ENCODE peak calls at places on chromosomes 7 and 10, in seven cellular contexts. R, H, C, E, K, F and V are unnamed samples.

GRCh38 chr7:37942934-37943610 is 22.6 kb downstream of the EPDR1 start:
- DNase-seq in R (peak), H (peak), C (no peak), E (peak), K (no peak), F (no peak), V (peak)

GRCh38 chr10:110273474-110273873 is 31.2 kb downstream of the SMNDC1 start:
- DNase-seq in R (peak), H (peak), C (peak), E (no peak), K (peak), F (peak), V (peak)

GRCh38 chr10:103481974-103482531 is 3.0 kb upstream of the CALHM3 start:
- DNase-seq in R (no peak), H (no peak), C (peak), E (peak), K (peak), F (peak), V (no peak)

GRCh38 chr7:15306286-15306685 is 255.5 kb downstream of the AGMO start:
- DNase-seq in R (no peak), H (no peak), C (no peak), E (no peak), K (no peak), F (no peak), V (no peak)

GRCh38 chr7:131554880-131555516 is 1.4 kb downstream of the PODXL start:
- DNase-seq in R (no peak), H (no peak), C (no peak), E (no peak), K (no peak), F (no peak), V (no peak)

GRCh38 chr7:17109017-17109416 is 189.4 kb upstream of the AHR start:
- DNase-seq in R (no peak), H (no peak), C (peak), E (no peak), K (no peak), F (peak), V (no peak)

GRCh38 chr7:65390588-65390987 is 16.9 kb downstream of the ZNF92 start:
- DNase-seq in R (no peak), H (no peak), C (no peak), E (no peak), K (no peak), F (peak), V (no peak)

GRCh38 chr10:124324451-124324850 is 94.3 kb downstream of the OAT start:
- DNase-seq in R (no peak), H (no peak), C (no peak), E (no peak), K (no peak), F (no peak), V (no peak)

GRCh38 chr7:50206521-50207250 is 97.8 kb upstream of the IKZF1 start:
- DNase-seq in R (peak), H (no peak), C (no peak), E (no peak), K (no peak), F (no peak), V (peak)

GRCh38 chr7:28068811-28069216 is 111.8 kb downstream of the JAZF1 start:
- DNase-seq in R (no peak), H (no peak), C (no peak), E (peak), K (no peak), F (peak), V (no peak)

GRCh38 chr10:326894-327635 is 191.8 kb downstream of the ZMYND11 start:
- DNase-seq in R (no peak), H (no peak), C (no peak), E (no peak), K (no peak), F (no peak), V (no peak)

GRCh38 chr7:29435167-29435566 is 128.5 kb upstream of the PRR15 start:
- DNase-seq in R (no peak), H (no peak), C (no peak), E (no peak), K (no peak), F (no peak), V (no peak)

GRCh38 chr10:121290674-121291073 is 307.6 kb downstream of the FGFR2 start:
- DNase-seq in R (no peak), H (no peak), C (no peak), E (no peak), K (no peak), F (no peak), V (no peak)

GRCh38 chr10:62323751-62324150 is 50.4 kb upstream of the ZNF365 start:
- DNase-seq in R (no peak), H (no peak), C (no peak), E (no peak), K (no peak), F (peak), V (no peak)

GRCh38 chr10:15333909-15334649 is 37.0 kb downstream of the FAM171A1 start:
- DNase-seq in R (no peak), H (no peak), C (peak), E (no peak), K (no peak), F (peak), V (no peak)

GRCh38 chr10:51510231-51510630 is 189.2 kb downstream of the CSTF2T start:
- DNase-seq in R (no peak), H (no peak), C (no peak), E (no peak), K (no peak), F (no peak), V (no peak)

GRCh38 chr7:76054129-76055120 is 6.5 kb downstream of the MDH2 start:
- DNase-seq in R (no peak), H (peak), C (peak), E (no peak), K (peak), F (peak), V (no peak)

GRCh38 chr7:34220501-34220900 is 315.2 kb downstream of the BMPER start:
- DNase-seq in R (no peak), H (no peak), C (no peak), E (no peak), K (no peak), F (no peak), V (no peak)

GRCh38 chr10:28587970-28588290 is 55.0 kb downstream of the WAC start:
- DNase-seq in R (no peak), H (no peak), C (peak), E (no peak), K (peak), F (peak), V (no peak)

GRCh38 chr7:102450242-102450641 is 14.4 kb downstream of the ALKBH4 start:
- DNase-seq in R (no peak), H (no peak), C (no peak), E (no peak), K (no peak), F (no peak), V (no peak)

GRCh38 chr7:74027683-74028320 is at the start of gene ELN:
- DNase-seq in R (peak), H (peak), C (no peak), E (no peak), K (peak), F (no peak), V (peak)

GRCh38 chr10:103748020-103748419 is 107.4 kb downstream of the SH3PXD2A start:
- DNase-seq in R (no peak), H (no peak), C (no peak), E (no peak), K (no peak), F (no peak), V (no peak)

GRCh38 chr10:47156873-47157272 is 143.1 kb upstream of the GDF10 start:
- DNase-seq in R (no peak), H (no peak), C (no peak), E (no peak), K (no peak), F (no peak), V (no peak)

GRCh38 chr7:42348627-42349026 is 111.6 kb upstream of the GLI3 start:
- DNase-seq in R (no peak), H (no peak), C (no peak), E (no peak), K (no peak), F (no peak), V (no peak)

GRCh38 chr10:36492590-36493510 is 632.5 kb upstream of the ANKRD30A start:
- DNase-seq in R (no peak), H (no peak), C (no peak), E (no peak), K (peak), F (peak), V (no peak)

GRCh38 chr10:110263164-110263563 is 41.6 kb downstream of the SMNDC1 start:
- DNase-seq in R (no peak), H (no peak), C (no peak), E (no peak), K (no peak), F (no peak), V (no peak)

GRCh38 chr10:75201793-75202307 is 8.7 kb upstream of the VDAC2 start:
- DNase-seq in R (no peak), H (no peak), C (no peak), E (no peak), K (no peak), F (no peak), V (no peak)

GRCh38 chr7:25349283-25349682 is 121.0 kb upstream of the NPVF start:
- DNase-seq in R (no peak), H (no peak), C (no peak), E (no peak), K (no peak), F (no peak), V (no peak)